ENCODE peak calls at places on chromosomes 3 and 15, in four cellular contexts. M is ACHN; Y is activated CD4-positive, alpha-beta T cell treated with anti-CD3 and anti-CD28 coated beads, Interleukin-2, amount 50 U/mL, for 48 hours; E is GM04503. O is an unnamed sample.

GRCh38 chr3:31384117-31384516 is 148.6 kb upstream of the STT3B start:
- DNase-seq in E (no peak), M (no peak), Y (no peak), O (no peak)

GRCh38 chr15:96330450-96331140 is at the start of gene NR2F2:
- DNase-seq in M (peak), E (peak), Y (peak), O (peak)

GRCh38 chr3:177641206-177641605 is 443.9 kb upstream of the TBL1XR1 start:
- DNase-seq in Y (no peak), E (no peak), M (no peak), O (no peak)

GRCh38 chr3:132242095-132242494 is 75.1 kb upstream of the ACP3 start:
- DNase-seq in E (no peak), M (no peak), Y (no peak), O (no peak)

GRCh38 chr3:60274646-60275045 is 976.6 kb downstream of the FHIT start:
- DNase-seq in E (no peak), Y (no peak), M (no peak), O (no peak)

GRCh38 chr15:90883971-90884718 is at the start of gene FES:
- DNase-seq in Y (peak), E (no peak), M (no peak), O (no peak)

GRCh38 chr3:46070458-46071136 is 43.3 kb upstream of the XCR1 start:
- DNase-seq in E (no peak), Y (no peak), M (no peak), O (no peak)

GRCh38 chr15:101124731-101125558 is 126.9 kb downstream of the CHSY1 start:
- DNase-seq in M (no peak), Y (no peak), E (peak), O (no peak)

GRCh38 chr15:69119016-69119415 is 41.4 kb upstream of the GLCE start:
- DNase-seq in Y (no peak), M (no peak), E (no peak), O (no peak)

GRCh38 chr15:72925661-72926060 is 126.6 kb upstream of the NEO1 start:
- DNase-seq in Y (no peak), E (no peak), M (no peak), O (no peak)

GRCh38 chr3:138390582-138390932 is 42.2 kb downstream of the MRAS start:
- DNase-seq in M (no peak), Y (no peak), E (no peak), O (no peak)

GRCh38 chr3:34109846-34110245 is 311.4 kb downstream of the PDCD6IP start:
- DNase-seq in M (no peak), E (no peak), Y (no peak), O (no peak)

GRCh38 chr3:135310317-135310716 is 515.3 kb downstream of the EPHB1 start:
- DNase-seq in E (no peak), Y (no peak), M (peak), O (no peak)

GRCh38 chr15:92003515-92004067 is 150.1 kb downstream of the SLCO3A1 start:
- DNase-seq in M (no peak), Y (no peak), E (no peak), O (no peak)

GRCh38 chr15:45165536-45165935 is 22.2 kb downstream of the SHF start:
- DNase-seq in M (no peak), E (no peak), Y (no peak), O (no peak)

GRCh38 chr3:169781209-169781855 is 8.1 kb downstream of the MYNN start:
- DNase-seq in M (no peak), Y (no peak), E (no peak), O (no peak)

GRCh38 chr3:11954312-11954934 is 49.8 kb upstream of the SYN2 start:
- DNase-seq in M (no peak), Y (no peak), E (no peak), O (no peak)

GRCh38 chr3:38640661-38641441 is 8.6 kb downstream of the SCN5A start:
- DNase-seq in Y (no peak), M (no peak), E (no peak), O (no peak)

GRCh38 chr15:55283295-55284147 is 6.1 kb downstream of the RAB27A start:
- DNase-seq in E (no peak), M (no peak), Y (no peak), O (no peak)

GRCh38 chr3:64463981-64464380 is 223.8 kb downstream of the ADAMTS9 start:
- DNase-seq in Y (no peak), E (no peak), M (no peak), O (no peak)

GRCh38 chr15:29322407-29322806 is 52.8 kb upstream of the NSMCE3 start:
- DNase-seq in Y (no peak), M (no peak), E (no peak), O (no peak)

GRCh38 chr3:72150634-72151412 is 365.9 kb upstream of the PROK2 start:
- DNase-seq in Y (no peak), M (no peak), E (no peak), O (no peak)

GRCh38 chr15:87401986-87402385 is 854.6 kb downstream of the NTRK3 start:
- DNase-seq in M (no peak), Y (no peak), E (no peak), O (no peak)

GRCh38 chr3:72011495-72011894 is 226.5 kb upstream of the PROK2 start:
- DNase-seq in M (peak), E (peak), Y (no peak), O (no peak)

O was measured in T-helper 2 cell treated with Interferon-gamma antibody and Interleukin-4, amounts not matched to agents 5 μg/mL and 100 μg/mL, for 36 hours.